ENCODE peak calls at places on chromosome 14, in ten cellular contexts. A is activated gamma-delta T cell treated with anti-CD3 and anti-CD28 coated beads, Interleukin-2, amount 50 U/mL, for 16 hours; C is brain pericyte; J is stimulated activated CD4-positive, alpha-beta T cell treated with anti-CD3 and anti-CD28 coated beads, TNF-alpha, amount 100 ng/mL, for 4 hours; H is T-cell; W is heart left ventricle; T is memory B cell; G is activated B cell treated with CpG ODN at 0.5 μM for 24 hours; S is transverse colon; Q is Calu3. E is an unnamed sample.

GRCh38 chr14:57492859-57493258 is 798 bp downstream of the CCDC198 start:
- DNase-seq in S (no peak), Q (peak; percentile 36), J (no peak), A (no peak), H (no peak), G (no peak), T (no peak), W (no peak), C (no peak), E (no peak)

GRCh38 chr14:105050551-105050897 is 14.7 kb downstream of the GPR132 start:
- DNase-seq in T (no peak), C (no peak), J (no peak), Q (peak; percentile 90), H (no peak), S (peak; percentile 79), W (no peak), A (no peak), G (no peak), E (peak; percentile 94)

GRCh38 chr14:83779266-83779665 is 1750.7 kb upstream of the FLRT2 start:
- DNase-seq in T (no peak), W (no peak), S (no peak), H (no peak), A (no peak), G (no peak), J (no peak), Q (no peak), C (no peak), E (no peak)

GRCh38 chr14:63545431-63545830 is 2.3 kb upstream of the PPP2R5E start:
- DNase-seq in C (no peak), A (no peak), S (no peak), G (no peak), T (no peak), W (no peak), Q (no peak), J (no peak), H (no peak), E (no peak)

GRCh38 chr14:72939630-72940029 is 13.4 kb downstream of the DCAF4 start:
- DNase-seq in J (no peak), A (no peak), W (no peak), Q (no peak), H (no peak), T (no peak), S (no peak), G (no peak), C (no peak), E (no peak)

GRCh38 chr14:63650336-63650952 is 8.8 kb upstream of the WDR89 start:
- DNase-seq in S (no peak), Q (no peak), G (no peak), H (peak; percentile 59), A (peak; percentile 34), J (no peak), C (no peak), T (no peak), W (no peak), E (peak; percentile 83)

GRCh38 chr14:57089901-57090300 is 178.8 kb downstream of the EXOC5 start:
- DNase-seq in A (no peak), J (no peak), T (no peak), W (no peak), Q (no peak), G (no peak), C (no peak), S (no peak), H (no peak), E (no peak)

GRCh38 chr14:42111355-42111754 is 504.7 kb downstream of the LRFN5 start:
- DNase-seq in A (no peak), G (no peak), C (no peak), W (no peak), T (no peak), S (no peak), Q (no peak), J (no peak), H (no peak), E (no peak)

GRCh38 chr14:59936145-59936544 is 16.2 kb downstream of the LRRC9 start:
- DNase-seq in T (no peak), A (no peak), C (no peak), W (no peak), Q (no peak), H (no peak), J (no peak), G (no peak), S (no peak), E (no peak)

GRCh38 chr14:73786942-73787759 is 64.5 kb upstream of the PTGR2 start:
- DNase-seq in G (peak; percentile 70), W (peak; percentile 70), J (no peak), C (no peak), S (peak; percentile 76), H (peak; percentile 38), A (no peak), T (peak; percentile 69), Q (peak; percentile 45), E (peak; percentile 70)

GRCh38 chr14:67168110-67168441 is 21.2 kb upstream of the GARIN2 start:
- DNase-seq in W (no peak), G (no peak), A (no peak), H (no peak), T (no peak), Q (no peak), S (no peak), J (no peak), C (no peak), E (no peak)

GRCh38 chr14:24339284-24340151 is at the start of gene RIPK3:
- DNase-seq in J (peak; percentile 44), Q (peak; percentile 60), C (no peak), W (peak; percentile 57), H (peak; percentile 62), A (peak; percentile 48), S (peak; percentile 87), T (peak; percentile 61), G (peak; percentile 66), E (peak; percentile 75)